ENCODE peak calls at places on chromosome 16, in nine cellular contexts. O is Caco-2, G is NCI-H524, K is mesendoderm, B is HL-60, J is NCI-H1048, F is type B pancreatic cell, S is upper lobe of right lung, P is COR-L47. A is an unnamed sample.

GRCh38 chr16:15671530-15672117 is 21.6 kb downstream of the NDE1 start:
- DNase-seq in O (no peak), G (no peak), K (no peak), B (no peak), J (no peak), F (no peak), S (no peak), P (no peak), A (no peak)

GRCh38 chr16:19008245-19008644 is 24.5 kb downstream of the TMC7 start:
- DNase-seq in O (no peak), G (no peak), K (peak), B (no peak), J (no peak), F (no peak), S (no peak), P (no peak), A (no peak)

GRCh38 chr16:69941251-69942098 is 9.7 kb upstream of the CLEC18A start:
- DNase-seq in O (no peak), G (no peak), K (no peak), B (no peak), J (no peak), F (no peak), S (peak), P (no peak), A (no peak)

GRCh38 chr16:27776556-27776955 is 226.6 kb downstream of the KATNIP start:
- DNase-seq in O (no peak), G (no peak), K (no peak), B (no peak), J (no peak), F (no peak), S (no peak), P (no peak), A (no peak)

GRCh38 chr16:3431779-3432219 is 11.5 kb downstream of the ZNF597 start:
- DNase-seq in O (no peak), G (no peak), K (no peak), B (peak), J (no peak), F (no peak), S (peak), P (no peak), A (no peak)

GRCh38 chr16:81831722-81832126 is 52.6 kb downstream of the PLCG2 start:
- DNase-seq in O (no peak), G (no peak), K (peak), B (peak), J (no peak), F (no peak), S (peak), P (no peak), A (no peak)

GRCh38 chr16:4373909-4374742 is 2.5 kb downstream of the VASN start:
- DNase-seq in O (no peak), G (no peak), K (peak), B (no peak), J (no peak), F (no peak), S (peak), P (no peak), A (no peak)

GRCh38 chr16:75111514-75112280 is 4.9 kb downstream of the LDHD start:
- DNase-seq in O (no peak), G (no peak), K (no peak), B (no peak), J (no peak), F (no peak), S (peak), P (no peak), A (no peak)

GRCh38 chr16:22664561-22664997 is 149.4 kb upstream of the HS3ST2 start:
- DNase-seq in O (no peak), G (no peak), K (no peak), B (no peak), J (no peak), F (no peak), S (no peak), P (no peak), A (no peak)

GRCh38 chr16:87461466-87461975 is 31.3 kb downstream of the ZCCHC14 start:
- DNase-seq in O (peak), G (peak), K (peak), B (no peak), J (peak), F (no peak), S (peak), P (peak), A (peak)

GRCh38 chr16:85931596-85932402 is 32.8 kb downstream of the IRF8 start:
- DNase-seq in O (no peak), G (no peak), K (no peak), B (no peak), J (no peak), F (no peak), S (no peak), P (no peak), A (no peak)

GRCh38 chr16:85716680-85717038 is 27.9 kb upstream of the GINS2 start:
- DNase-seq in O (no peak), G (peak), K (no peak), B (no peak), J (no peak), F (no peak), S (no peak), P (peak), A (no peak)

GRCh38 chr16:4323845-4324478 is 8.1 kb downstream of the GLIS2 start:
- DNase-seq in O (no peak), G (no peak), K (peak), B (no peak), J (no peak), F (no peak), S (peak), P (no peak), A (no peak)